ENCODE peak calls at places on chromosomes 13 and 19, in five cellular contexts. W, V, R, H and U are unnamed samples.

GRCh38 chr13:110841846-110842245 is 73.0 kb downstream of the ANKRD10 start:
- DNase-seq in W (no peak), V (no peak), R (no peak), H (no peak), U (no peak)

GRCh38 chr13:80235559-80236296 is 105.2 kb downstream of the SPRY2 start:
- DNase-seq in W (no peak), V (no peak), R (no peak), H (no peak), U (no peak)

GRCh38 chr19:39438270-39438934 is 2.7 kb upstream of the RPS16 start:
- DNase-seq in W (no peak), V (no peak), R (no peak), H (no peak), U (no peak)

GRCh38 chr13:20559659-20560356 is 7.1 kb upstream of the IFT88 start:
- DNase-seq in W (no peak), V (no peak), R (no peak), H (no peak), U (no peak)

GRCh38 chr19:29329460-29330134 is 116.6 kb upstream of the UQCRFS1 start:
- DNase-seq in W (no peak), V (peak), R (no peak), H (no peak), U (no peak)

GRCh38 chr13:46146898-46147297 is 35.1 kb downstream of the LCP1 start:
- DNase-seq in W (no peak), V (no peak), R (no peak), H (no peak), U (no peak)

GRCh38 chr13:51156666-51157065 is 45.6 kb upstream of the C13orf42 start:
- DNase-seq in W (no peak), V (no peak), R (no peak), H (no peak), U (no peak)

GRCh38 chr19:19546751-19547162 is 8.7 kb downstream of the CILP2 start:
- DNase-seq in W (no peak), V (no peak), R (no peak), H (no peak), U (no peak)

GRCh38 chr19:13938361-13939027 is at the start of gene PODNL1:
- DNase-seq in W (no peak), V (no peak), R (peak), H (no peak), U (no peak)

GRCh38 chr13:100330662-100331061 is 241.8 kb downstream of the PCCA start:
- DNase-seq in W (no peak), V (no peak), R (no peak), H (no peak), U (no peak)

GRCh38 chr13:38755792-38756191 is 68.9 kb downstream of the FREM2 start:
- DNase-seq in W (no peak), V (no peak), R (no peak), H (no peak), U (no peak)

GRCh38 chr13:25169951-25170553 is 2.0 kb downstream of the AMER2 start:
- DNase-seq in W (no peak), V (no peak), R (no peak), H (no peak), U (no peak)

GRCh38 chr19:33550741-33551140 is 29.1 kb upstream of the PEPD start:
- DNase-seq in W (no peak), V (no peak), R (no peak), H (no peak), U (no peak)

GRCh38 chr19:7928741-7929701 is 3.1 kb upstream of the CTXN1 start:
- DNase-seq in W (no peak), V (peak), R (peak), H (no peak), U (peak)

GRCh38 chr19:11767633-11768133 is 883 bp downstream of the ZNF441 start:
- DNase-seq in W (no peak), V (peak), R (peak), H (peak), U (no peak)

GRCh38 chr19:38684078-38684861 is 36.8 kb downstream of the ACTN4 start:
- DNase-seq in W (peak), V (no peak), R (no peak), H (peak), U (no peak)

GRCh38 chr13:22432690-22433089 is 748.1 kb upstream of the SGCG start:
- DNase-seq in W (no peak), V (peak), R (no peak), H (no peak), U (no peak)

GRCh38 chr13:76769238-76769859 is 116.9 kb downstream of the KCTD12 start:
- DNase-seq in W (no peak), V (no peak), R (no peak), H (no peak), U (no peak)

GRCh38 chr13:79805317-79805716 is 324.4 kb downstream of the NDFIP2 start:
- DNase-seq in W (no peak), V (no peak), R (no peak), H (no peak), U (no peak)

GRCh38 chr13:113552079-113552478 is 32.5 kb upstream of the TFDP1 start:
- DNase-seq in W (no peak), V (no peak), R (no peak), H (no peak), U (no peak)

GRCh38 chr13:58963321-58963720 is 1200.4 kb downstream of the DIAPH3 start:
- DNase-seq in W (no peak), V (no peak), R (no peak), H (no peak), U (no peak)

GRCh38 chr19:39363909-39364457 is 21.8 kb downstream of the SAMD4B start:
- DNase-seq in W (no peak), V (no peak), R (peak), H (no peak), U (no peak)

GRCh38 chr13:26929971-26930730 is 169.6 kb upstream of the GPR12 start:
- DNase-seq in W (no peak), V (peak), R (peak), H (no peak), U (peak)
- H3K4me3 ChIP-seq in W (no peak), V (peak), R (no peak), H (no peak), U (peak)

GRCh38 chr13:85099245-85099644 is 700.0 kb downstream of the SLITRK6 start:
- DNase-seq in W (no peak), V (no peak), R (no peak), H (no peak), U (no peak)
- TF ChIP-seq CTCF in W (no peak), V (no peak), R (no peak), H (no peak), U (no peak)

DNA sequence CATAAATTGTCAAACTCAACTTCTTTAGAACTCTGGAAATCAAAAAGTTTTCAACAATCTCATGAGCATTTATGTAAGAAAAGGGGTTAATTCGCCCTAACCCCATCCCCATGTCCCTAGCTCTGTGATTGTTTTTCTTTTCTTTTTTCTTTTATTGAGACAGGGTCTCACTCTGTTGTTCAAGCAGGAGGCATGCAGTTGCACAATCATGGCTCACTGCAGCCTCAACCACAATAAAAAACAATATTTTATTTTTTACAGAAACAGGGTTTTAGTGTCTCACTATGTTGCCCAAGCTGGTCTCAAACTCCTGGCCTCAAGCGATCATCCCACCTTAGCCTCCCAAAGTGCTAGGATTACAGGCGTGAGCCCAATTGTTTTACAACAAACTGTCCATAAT is 16.7 kb downstream of the VWA8 start:
- DNase-seq in W (no peak), V (no peak), R (no peak), H (no peak), U (no peak)
- H3K27ac ChIP-seq in W (no peak), V (no peak), R (no peak), H (no peak), U (no peak)

DNA sequence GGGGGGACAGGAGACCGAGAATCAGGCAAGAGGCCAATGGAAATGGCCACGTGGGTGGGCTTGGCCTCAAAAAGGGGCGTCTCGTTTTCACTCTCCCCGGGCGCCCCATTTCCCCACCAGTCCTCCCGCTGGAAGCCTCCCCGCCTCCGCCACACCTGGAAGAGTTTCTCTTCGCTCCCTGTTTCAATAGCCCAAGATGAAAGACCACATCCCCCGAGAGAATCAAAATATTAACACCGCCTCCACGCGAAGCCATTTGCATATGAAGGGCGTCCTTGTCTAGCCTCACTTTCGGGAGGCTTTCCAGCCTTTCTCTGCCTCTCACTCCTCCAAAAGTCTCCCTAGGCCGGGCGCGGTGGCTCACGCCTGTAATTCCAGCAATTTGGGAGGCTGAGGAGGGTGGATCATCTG is 691 bp upstream of the OLFM2 start:
- DNase-seq in W (no peak), V (no peak), R (no peak), H (no peak), U (no peak)
- H3K4me3 ChIP-seq in W (no peak), V (no peak), R (no peak), H (peak), U (no peak)